ENCODE peak calls at places on chromosomes 5 and 9, in five cellular contexts. C, G, O, I and V are unnamed samples.
A peak's percentile ranks its signal among the peaks of the same experiment; 100 is the strongest.

GRCh38 chr9:106066937-106067545 is 372.7 kb downstream of the TMEM38B start:
- DNase-seq in C (peak; percentile 19), O (no peak), I (no peak), G (no peak), V (no peak)

GRCh38 chr9:108761530-108762347 is 94.0 kb downstream of the ACTL7B start:
- DNase-seq in C (peak; percentile 71), I (no peak), O (peak; percentile 43), G (peak; percentile 10), V (peak; percentile 62)

GRCh38 chr5:113053614-113054013 is 77.0 kb downstream of the DCP2 start:
- DNase-seq in G (no peak), C (no peak), I (no peak), O (no peak), V (no peak)

GRCh38 chr9:129166962-129167557 is 11.0 kb downstream of the IER5L start:
- DNase-seq in C (peak; percentile 85), G (no peak), O (peak; percentile 67), I (no peak), V (peak; percentile 54)

GRCh38 chr5:108905818-108906217 is 158.1 kb downstream of the FER start:
- DNase-seq in C (no peak), I (no peak), G (no peak), O (no peak), V (no peak)

GRCh38 chr5:61933787-61934626 is 372.0 kb upstream of the KIF2A start:
- DNase-seq in O (peak; percentile 6), C (peak; percentile 82), G (no peak), I (peak; percentile 21), V (peak; percentile 53)

GRCh38 chr9:133770076-133770777 is 32.1 kb upstream of the SARDH start:
- DNase-seq in G (no peak), I (no peak), O (no peak), C (no peak), V (no peak)

GRCh38 chr5:107646418-107646817 is 24.3 kb downstream of the EFNA5 start:
- DNase-seq in I (no peak), C (no peak), O (no peak), G (no peak), V (no peak)

GRCh38 chr5:68762201-68762600 is 331.6 kb upstream of the SLC30A5 start:
- DNase-seq in C (no peak), O (no peak), I (peak; percentile 42), G (no peak), V (no peak)

GRCh38 chr9:14417230-14417629 is 103.3 kb upstream of the NFIB start:
- DNase-seq in I (no peak), G (no peak), O (no peak), C (no peak), V (no peak)

GRCh38 chr9:68775003-68775730 is 70.1 kb downstream of the PIP5K1B start:
- DNase-seq in I (no peak), O (no peak), C (peak; percentile 19), G (no peak), V (no peak)

GRCh38 chr5:96292582-96293247 is 140.3 kb downstream of the PCSK1 start:
- DNase-seq in I (no peak), O (no peak), G (no peak), C (no peak), V (no peak)

GRCh38 chr5:151094054-151094858 is 13.4 kb upstream of the TNIP1 start:
- DNase-seq in G (peak; percentile 51), O (no peak), C (peak; percentile 17), I (no peak), V (no peak)

GRCh38 chr9:127131871-127132270 is 9.4 kb upstream of the ANGPTL2 start:
- DNase-seq in G (no peak), I (no peak), O (peak; percentile 73), C (no peak), V (no peak)

GRCh38 chr5:56466136-56466816 is 233.1 kb upstream of the ANKRD55 start:
- DNase-seq in G (no peak), C (no peak), I (no peak), O (no peak), V (no peak)

GRCh38 chr9:13939129-13939528 is 374.8 kb downstream of the NFIB start:
- DNase-seq in G (no peak), C (no peak), I (peak; percentile 71), O (peak; percentile 42), V (no peak)

GRCh38 chr9:14846871-14847311 is 63.3 kb downstream of the FREM1 start:
- DNase-seq in C (peak; percentile 79), I (no peak), G (peak; percentile 63), O (peak; percentile 8), V (peak; percentile 49)

GRCh38 chr9:20624201-20625002 is 2.1 kb upstream of the MLLT3 start:
- DNase-seq in I (no peak), G (peak; percentile 18), O (no peak), C (peak; percentile 87), V (peak; percentile 88)

GRCh38 chr5:180116077-180116375 is 44.5 kb upstream of the RNF130 start:
- DNase-seq in C (no peak), I (no peak), O (no peak), G (no peak), V (no peak)

GRCh38 chr5:68053202-68053601 is 162.4 kb upstream of the PIK3R1 start:
- DNase-seq in I (no peak), G (no peak), C (no peak), O (no peak), V (no peak)

GRCh38 chr5:138645778-138646575 is 70.8 kb upstream of the HSPA9 start:
- DNase-seq in C (peak; percentile 49), O (no peak), G (no peak), I (no peak), V (no peak)

GRCh38 chr5:53406630-53407316 is 73.7 kb upstream of the FST start:
- DNase-seq in O (no peak), C (no peak), G (no peak), I (peak; percentile 73), V (no peak)

GRCh38 chr9:114371986-114372917 is 15.5 kb downstream of the AKNA start:
- DNase-seq in O (no peak), C (peak; percentile 86), I (no peak), G (no peak), V (no peak)

GRCh38 chr9:126151671-126152050 is 175.0 kb upstream of the MVB12B start:
- DNase-seq in G (no peak), I (no peak), O (no peak), C (peak; percentile 15), V (peak; percentile 67)

GRCh38 chr5:151547364-151547763 is 43.8 kb downstream of the FAT2 start:
- DNase-seq in G (no peak), O (no peak), C (no peak), I (no peak), V (no peak)

GRCh38 chr5:139100825-139101224 is 97.3 kb downstream of the SIL1 start:
- DNase-seq in C (no peak), I (no peak), G (no peak), O (no peak), V (no peak)

GRCh38 chr9:9061599-9061998 is 1262.0 kb upstream of the DMAC1 start:
- DNase-seq in I (no peak), O (no peak), C (no peak), G (no peak), V (peak; percentile 85)

GRCh38 chr9:16337322-16338029 is 533.0 kb downstream of the BNC2 start:
- DNase-seq in O (peak; percentile 91), I (peak; percentile 95), C (no peak), G (no peak), V (no peak)

GRCh38 chr9:33143241-33143642 is 23.9 kb downstream of the B4GALT1 start:
- DNase-seq in O (peak; percentile 71), C (peak; percentile 60), I (no peak), G (no peak), V (no peak)

GRCh38 chr5:56838409-56839039 is 23.2 kb downstream of the MAP3K1 start:
- DNase-seq in G (no peak), I (no peak), C (peak; percentile 84), O (peak; percentile 52), V (peak; percentile 31)